ENCODE peak calls at places on chromosomes 3 and 15, in five cellular contexts. V, N, P, G and W are unnamed samples.

GRCh38 chr3:187902938-187903337 is 157.7 kb upstream of the BCL6 start:
- DNase-seq in N (no peak), V (no peak), G (no peak), P (no peak), W (no peak)

GRCh38 chr3:43537206-43537605 is 84.6 kb downstream of the ANO10 start:
- DNase-seq in P (no peak), G (no peak), N (no peak), V (no peak), W (no peak)

GRCh38 chr15:48555244-48555804 is 90.2 kb downstream of the FBN1 start:
- DNase-seq in N (no peak), V (no peak), P (no peak), G (no peak), W (no peak)

GRCh38 chr3:1082024-1082633 is 10.7 kb upstream of the CNTN6 start:
- DNase-seq in V (no peak), P (no peak), N (no peak), G (peak; percentile 28), W (no peak)

GRCh38 chr3:106533097-106533496 is 664.3 kb upstream of the CBLB start:
- DNase-seq in P (no peak), V (no peak), N (no peak), G (no peak), W (no peak)

GRCh38 chr15:82081904-82082810 is 36.3 kb upstream of the MEX3B start:
- DNase-seq in P (no peak), N (no peak), G (no peak), V (no peak), W (no peak)

GRCh38 chr3:61718565-61718964 is 157.2 kb downstream of the PTPRG start:
- DNase-seq in G (no peak), P (no peak), V (no peak), N (no peak), W (no peak)

GRCh38 chr3:153752405-153753027 is 368.7 kb upstream of the ARHGEF26 start:
- DNase-seq in V (no peak), P (no peak), N (no peak), G (no peak), W (no peak)

GRCh38 chr3:186361612-186362408 is at the start of gene DGKG:
- DNase-seq in G (peak; percentile 58), N (peak; percentile 61), V (peak; percentile 73), P (peak; percentile 46), W (no peak)